ENCODE peak calls at places on chromosomes 2 and 18, in six cellular contexts. Z is K562, F is left ventricle myocardium superior, B is mesothelial cell of epicardium, I is mammary epithelial cell, W is NCI-H345. J is an unnamed sample.

GRCh38 chr2:123791716-123792115 is 233.4 kb upstream of the CNTNAP5 start:
- DNase-seq in B (no peak), Z (no peak), I (no peak), F (no peak), W (no peak), J (no peak)

GRCh38 chr2:168222095-168222494 is 25.3 kb downstream of the STK39 start:
- DNase-seq in W (no peak), F (no peak), Z (no peak), I (no peak), B (no peak), J (no peak)

GRCh38 chr2:20175267-20175666 is 49.7 kb downstream of the SDC1 start:
- DNase-seq in I (no peak), Z (no peak), W (no peak), B (no peak), F (no peak), J (no peak)

GRCh38 chr2:110771549-110772382 is 39.4 kb downstream of the ACOXL start:
- DNase-seq in I (no peak), Z (no peak), F (no peak), B (no peak), W (peak), J (no peak)

GRCh38 chr2:37156857-37157714 is at the start of gene EIF2AK2:
- DNase-seq in I (peak), W (peak), Z (peak), F (peak), B (peak), J (peak)

GRCh38 chr2:110823165-110823564 is 90.8 kb downstream of the ACOXL start:
- DNase-seq in W (no peak), B (no peak), Z (no peak), I (no peak), F (no peak), J (no peak)

GRCh38 chr2:224958873-224959272 is 83.4 kb downstream of the DOCK10 start:
- DNase-seq in I (no peak), F (no peak), Z (no peak), W (no peak), B (no peak), J (no peak)

GRCh38 chr2:44087714-44088092 is 81.0 kb upstream of the PPM1B start:
- DNase-seq in I (no peak), Z (no peak), B (no peak), W (no peak), F (no peak), J (no peak)

GRCh38 chr2:42450136-42450535 is 43.6 kb downstream of the KCNG3 start:
- DNase-seq in W (no peak), I (peak), B (no peak), F (no peak), Z (no peak), J (no peak)

GRCh38 chr2:224885295-224885694 is 157.0 kb downstream of the DOCK10 start:
- DNase-seq in B (no peak), Z (no peak), I (no peak), F (no peak), W (no peak), J (no peak)

GRCh38 chr2:102489646-102490045 is 16.6 kb downstream of the SLC9A4 start:
- DNase-seq in Z (no peak), F (no peak), I (no peak), W (no peak), B (no peak), J (no peak)

GRCh38 chr2:240594511-240595380 is 8.2 kb downstream of the CAPN10 start:
- DNase-seq in I (no peak), W (no peak), F (no peak), B (peak), Z (no peak), J (no peak)

GRCh38 chr2:9178905-9179571 is 27.6 kb upstream of the ASAP2 start:
- DNase-seq in Z (no peak), I (peak), W (peak), B (no peak), F (peak), J (no peak)

GRCh38 chr2:170816499-170817246 is at the start of gene GAD1:
- DNase-seq in F (peak), B (no peak), Z (peak), I (peak), W (peak), J (no peak)

GRCh38 chr18:50128506-50129271 is 66.3 kb downstream of the MYO5B start:
- DNase-seq in I (no peak), F (no peak), B (no peak), Z (no peak), W (peak), J (no peak)

GRCh38 chr2:10362096-10362897 is 59.6 kb downstream of the HPCAL1 start:
- DNase-seq in I (no peak), W (no peak), Z (no peak), F (no peak), B (no peak), J (no peak)

GRCh38 chr2:26489213-26489850 is 11.4 kb upstream of the OTOF start:
- DNase-seq in B (no peak), W (no peak), I (no peak), F (peak), Z (no peak), J (no peak)

GRCh38 chr2:174024524-174025270 is 59.5 kb upstream of the SP3 start:
- DNase-seq in W (no peak), I (no peak), Z (no peak), F (peak), B (no peak), J (peak)

GRCh38 chr2:115807302-115807701 is 1364.9 kb downstream of the DPP10 start:
- DNase-seq in I (no peak), F (no peak), Z (no peak), B (no peak), W (no peak), J (no peak)

GRCh38 chr2:230864605-230865323 is at the start of gene ITM2C:
- DNase-seq in I (peak), F (peak), B (peak), Z (peak), W (peak), J (no peak)

GRCh38 chr18:58263055-58263732 is 219.2 kb downstream of the NEDD4L start:
- DNase-seq in B (no peak), W (no peak), F (no peak), Z (no peak), I (peak), J (no peak)

GRCh38 chr18:53457068-53457467 is 767.4 kb downstream of the MBD2 start:
- DNase-seq in F (no peak), I (no peak), W (no peak), Z (no peak), B (no peak), J (no peak)

GRCh38 chr18:80112623-80113248 is 3.7 kb downstream of the ADNP2 start:
- DNase-seq in F (no peak), I (no peak), Z (peak), W (no peak), B (no peak), J (no peak)

GRCh38 chr2:131050896-131051295 is 42.4 kb downstream of the FAM168B start:
- DNase-seq in F (no peak), B (no peak), W (no peak), Z (no peak), I (no peak), J (no peak)

GRCh38 chr2:102796337-102796736 is 34.5 kb downstream of the TMEM182 start:
- DNase-seq in I (no peak), F (peak), W (peak), B (no peak), Z (no peak), J (no peak)

J was measured in smooth muscle cell of the brain vasculature.